ENCODE peak calls at places on chromosomes 6 and 20, in eight cellular contexts. One of them, this sample, is unnamed.

GRCh38 chr6:119277047-119277446 is 72.5 kb downstream of the MAN1A1 start:
- DNase-seq in GM13976: no peak
- DNase-seq in heart left ventricle: no peak
- DNase-seq in non-pigmented ciliary epithelial cell: no peak
- DNase-seq in CD8-positive, alpha-beta T cell: no peak
- DNase-seq in lower leg skin: no peak
- DNase-seq in posterior cingulate gyrus: no peak
- DNase-seq in activated T-cell treated with anti-CD3 and anti-CD28 coated beads for 24 hours: no peak
- DNase-seq in this sample: no peak

GRCh38 chr6:84074988-84075781 is 41.6 kb downstream of the MRAP2 start:
- DNase-seq in activated T-cell treated with anti-CD3 and anti-CD28 coated beads for 24 hours: no peak
- DNase-seq in GM13976: no peak
- DNase-seq in heart left ventricle: no peak
- DNase-seq in posterior cingulate gyrus: no peak
- DNase-seq in CD8-positive, alpha-beta T cell: no peak
- DNase-seq in non-pigmented ciliary epithelial cell: no peak
- DNase-seq in lower leg skin: no peak
- DNase-seq in this sample: no peak

GRCh38 chr6:106509420-106510089 is 119.7 kb downstream of the RTN4IP1 start:
- DNase-seq in heart left ventricle: no peak
- DNase-seq in CD8-positive, alpha-beta T cell: peak
- DNase-seq in GM13976: peak
- DNase-seq in non-pigmented ciliary epithelial cell: no peak
- DNase-seq in lower leg skin: no peak
- DNase-seq in posterior cingulate gyrus: no peak
- DNase-seq in activated T-cell treated with anti-CD3 and anti-CD28 coated beads for 24 hours: no peak
- DNase-seq in this sample: no peak

GRCh38 chr20:58306421-58307261 is 2.9 kb upstream of the RAB22A start:
- DNase-seq in activated T-cell treated with anti-CD3 and anti-CD28 coated beads for 24 hours: peak
- DNase-seq in lower leg skin: peak
- DNase-seq in CD8-positive, alpha-beta T cell: peak
- DNase-seq in posterior cingulate gyrus: no peak
- DNase-seq in GM13976: peak
- DNase-seq in heart left ventricle: peak
- DNase-seq in non-pigmented ciliary epithelial cell: peak
- DNase-seq in this sample: no peak

GRCh38 chr6:33427585-33428218 is 7.8 kb downstream of the SYNGAP1 start:
- DNase-seq in GM13976: peak
- DNase-seq in lower leg skin: no peak
- DNase-seq in posterior cingulate gyrus: peak
- DNase-seq in activated T-cell treated with anti-CD3 and anti-CD28 coated beads for 24 hours: no peak
- DNase-seq in heart left ventricle: peak
- DNase-seq in CD8-positive, alpha-beta T cell: peak
- DNase-seq in non-pigmented ciliary epithelial cell: no peak
- DNase-seq in this sample: no peak

GRCh38 chr6:87908978-87909802 is 138.5 kb upstream of the SPACA1 start:
- DNase-seq in GM13976: no peak
- DNase-seq in CD8-positive, alpha-beta T cell: no peak
- DNase-seq in non-pigmented ciliary epithelial cell: no peak
- DNase-seq in posterior cingulate gyrus: no peak
- DNase-seq in activated T-cell treated with anti-CD3 and anti-CD28 coated beads for 24 hours: no peak
- DNase-seq in heart left ventricle: no peak
- DNase-seq in lower leg skin: no peak
- DNase-seq in this sample: no peak

GRCh38 chr6:26232950-26233607 is 131.9 kb upstream of the BTN3A2 start:
- DNase-seq in heart left ventricle: no peak
- DNase-seq in activated T-cell treated with anti-CD3 and anti-CD28 coated beads for 24 hours: no peak
- DNase-seq in non-pigmented ciliary epithelial cell: no peak
- DNase-seq in lower leg skin: no peak
- DNase-seq in CD8-positive, alpha-beta T cell: peak
- DNase-seq in GM13976: no peak
- DNase-seq in posterior cingulate gyrus: no peak
- DNase-seq in this sample: no peak

GRCh38 chr6:28774292-28775051 is 149.3 kb downstream of the TRIM27 start:
- DNase-seq in heart left ventricle: no peak
- DNase-seq in activated T-cell treated with anti-CD3 and anti-CD28 coated beads for 24 hours: no peak
- DNase-seq in posterior cingulate gyrus: no peak
- DNase-seq in GM13976: no peak
- DNase-seq in lower leg skin: no peak
- DNase-seq in non-pigmented ciliary epithelial cell: no peak
- DNase-seq in CD8-positive, alpha-beta T cell: no peak
- DNase-seq in this sample: no peak

GRCh38 chr6:5746392-5747140 is 260.2 kb downstream of the NRN1 start:
- DNase-seq in GM13976: no peak
- DNase-seq in CD8-positive, alpha-beta T cell: no peak
- DNase-seq in non-pigmented ciliary epithelial cell: no peak
- DNase-seq in posterior cingulate gyrus: no peak
- DNase-seq in activated T-cell treated with anti-CD3 and anti-CD28 coated beads for 24 hours: no peak
- DNase-seq in heart left ventricle: no peak
- DNase-seq in lower leg skin: no peak
- DNase-seq in this sample: peak

GRCh38 chr20:33474097-33474846 is 15.6 kb upstream of the CBFA2T2 start:
- DNase-seq in posterior cingulate gyrus: no peak
- DNase-seq in lower leg skin: no peak
- DNase-seq in CD8-positive, alpha-beta T cell: no peak
- DNase-seq in GM13976: no peak
- DNase-seq in non-pigmented ciliary epithelial cell: no peak
- DNase-seq in activated T-cell treated with anti-CD3 and anti-CD28 coated beads for 24 hours: no peak
- DNase-seq in heart left ventricle: no peak
- DNase-seq in this sample: no peak

GRCh38 chr6:111087871-111088667 is 766 bp downstream of the SLC16A10 start:
- DNase-seq in GM13976: peak
- DNase-seq in posterior cingulate gyrus: peak
- DNase-seq in activated T-cell treated with anti-CD3 and anti-CD28 coated beads for 24 hours: peak
- DNase-seq in lower leg skin: no peak
- DNase-seq in CD8-positive, alpha-beta T cell: peak
- DNase-seq in non-pigmented ciliary epithelial cell: no peak
- DNase-seq in heart left ventricle: peak
- DNase-seq in this sample: no peak

GRCh38 chr6:2751871-2752270 is 1.1 kb upstream of the MYLK4 start:
- DNase-seq in non-pigmented ciliary epithelial cell: no peak
- DNase-seq in CD8-positive, alpha-beta T cell: no peak
- DNase-seq in heart left ventricle: no peak
- DNase-seq in posterior cingulate gyrus: no peak
- DNase-seq in activated T-cell treated with anti-CD3 and anti-CD28 coated beads for 24 hours: no peak
- DNase-seq in GM13976: no peak
- DNase-seq in lower leg skin: no peak
- DNase-seq in this sample: no peak

GRCh38 chr20:41232971-41233926 is 84.3 kb downstream of the ZHX3 start:
- DNase-seq in non-pigmented ciliary epithelial cell: peak
- DNase-seq in GM13976: no peak
- DNase-seq in activated T-cell treated with anti-CD3 and anti-CD28 coated beads for 24 hours: no peak
- DNase-seq in lower leg skin: peak
- DNase-seq in heart left ventricle: no peak
- DNase-seq in CD8-positive, alpha-beta T cell: no peak
- DNase-seq in posterior cingulate gyrus: no peak
- DNase-seq in this sample: no peak